ENCODE peak calls at places on chromosomes 7 and 10, in six cellular contexts. L is IMR-90, B is H9, U is neuronal stem cell, A is H1, J is mesendoderm. G is an unnamed sample.

GRCh38 chr7:51261117-51261835 is 55.3 kb downstream of the COBL start:
- DNase-seq in B (no peak), J (no peak), A (no peak), U (no peak), L (no peak), G (no peak)

GRCh38 chr10:73971636-73972354 is 26.1 kb upstream of the VCL start:
- DNase-seq in J (no peak), B (no peak), U (no peak), L (no peak), A (no peak), G (no peak)

GRCh38 chr10:23065549-23065948 is 29.8 kb upstream of the MSRB2 start:
- DNase-seq in B (no peak), U (no peak), A (no peak), L (peak; percentile 59), J (no peak), G (no peak)

GRCh38 chr7:135274495-135275268 is 41.0 kb downstream of the STRA8 start:
- DNase-seq in J (peak; percentile 91), U (peak; percentile 69), L (peak; percentile 73), B (peak; percentile 82), A (peak; percentile 71), G (peak; percentile 73)

GRCh38 chr10:60139798-60140566 is 233.6 kb upstream of the CCDC6 start:
- DNase-seq in L (peak; percentile 72), J (peak; percentile 93), B (peak; percentile 34), A (no peak), U (peak; percentile 33), G (peak; percentile 90)

GRCh38 chr10:104333037-104333727 is 5.1 kb downstream of the ITPRIP start:
- DNase-seq in L (no peak), U (no peak), B (no peak), J (peak; percentile 76), A (no peak), G (no peak)

GRCh38 chr7:94374231-94374630 is 20.5 kb upstream of the COL1A2 start:
- DNase-seq in U (no peak), L (peak; percentile 93), J (peak; percentile 87), A (no peak), B (peak; percentile 50), G (peak; percentile 88)

GRCh38 chr10:12703813-12704212 is 297.7 kb downstream of the CCDC3 start:
- DNase-seq in A (no peak), U (no peak), J (no peak), B (no peak), L (peak; percentile 87), G (peak; percentile 63)

GRCh38 chr7:55140221-55140980 is 121.6 kb downstream of the EGFR start:
- DNase-seq in B (no peak), U (no peak), L (peak; percentile 86), A (no peak), J (no peak), G (peak; percentile 91)

GRCh38 chr10:121450247-121450646 is 148.0 kb downstream of the FGFR2 start:
- DNase-seq in L (no peak), U (no peak), A (no peak), B (no peak), J (peak; percentile 76), G (no peak)

GRCh38 chr10:85407093-85407492 is 959.5 kb downstream of the GRID1 start:
- DNase-seq in J (peak; percentile 57), L (no peak), B (peak; percentile 33), A (no peak), U (no peak), G (no peak)

GRCh38 chr10:112209534-112210200 is 26.1 kb upstream of the GPAM start:
- DNase-seq in A (no peak), U (no peak), B (no peak), L (no peak), J (no peak), G (peak; percentile 17)

GRCh38 chr7:70116244-70116643 is 518.0 kb downstream of the AUTS2 start:
- DNase-seq in A (no peak), L (no peak), B (no peak), J (no peak), U (no peak), G (no peak)

GRCh38 chr7:70113078-70113477 is 514.8 kb downstream of the AUTS2 start:
- DNase-seq in J (no peak), U (no peak), B (no peak), L (no peak), A (no peak), G (no peak)

GRCh38 chr7:70116867-70117266 is 518.6 kb downstream of the AUTS2 start:
- DNase-seq in U (no peak), J (no peak), B (no peak), A (no peak), L (no peak), G (no peak)

GRCh38 chr7:70113543-70113942 is 515.3 kb downstream of the AUTS2 start:
- DNase-seq in U (no peak), A (no peak), B (no peak), J (no peak), L (no peak), G (no peak)

GRCh38 chr7:70114854-70115253 is 516.6 kb downstream of the AUTS2 start:
- DNase-seq in J (no peak), U (no peak), B (no peak), L (no peak), A (no peak), G (no peak)
- H3K4ac ChIP-seq in J (no peak overlapping the region), U (no peak overlapping the region), B (no peak overlapping the region), L (no peak overlapping the region), A (no peak overlapping the region), G (no peak overlapping the region)

GRCh38 chr7:47634273-47634672 is 52.4 kb upstream of the TNS3 start:
- DNase-seq in J (no peak), A (no peak), U (no peak), B (no peak), L (peak; percentile 78), G (no peak)
- H3K4ac ChIP-seq in J (no peak overlapping the region), A (no peak overlapping the region), U (no peak overlapping the region), B (no peak overlapping the region), L (peak overlapping the region; percentile 65), G (peak overlapping the region; percentile 69)

DNA sequence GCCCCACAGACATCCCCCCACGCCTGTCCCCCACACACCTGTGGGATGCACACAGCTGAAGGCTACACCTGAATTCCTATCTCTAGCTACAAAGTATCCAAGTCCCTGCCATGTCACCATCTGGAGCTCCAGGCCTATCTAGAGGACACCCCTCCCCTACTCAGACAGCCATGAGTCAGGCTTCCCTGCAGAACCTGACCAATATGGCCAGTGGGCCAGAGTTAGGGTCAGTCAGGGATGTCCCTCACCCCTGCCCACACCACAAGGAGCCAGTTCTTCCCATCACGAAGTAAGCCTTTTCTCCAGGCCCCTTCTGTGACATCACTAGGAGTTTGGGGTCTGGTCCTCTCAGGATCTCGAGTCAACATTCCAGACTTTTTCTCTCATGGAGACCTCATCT is 10.6 kb upstream of the SLC18A3 start:
- DNase-seq in J (no peak), U (no peak), A (no peak), B (no peak), L (no peak), G (no peak)
- H3K4ac ChIP-seq in J (no peak overlapping the region), U (no peak overlapping the region), A (no peak overlapping the region), B (no peak overlapping the region), L (no peak overlapping the region), G (no peak overlapping the region)

DNA sequence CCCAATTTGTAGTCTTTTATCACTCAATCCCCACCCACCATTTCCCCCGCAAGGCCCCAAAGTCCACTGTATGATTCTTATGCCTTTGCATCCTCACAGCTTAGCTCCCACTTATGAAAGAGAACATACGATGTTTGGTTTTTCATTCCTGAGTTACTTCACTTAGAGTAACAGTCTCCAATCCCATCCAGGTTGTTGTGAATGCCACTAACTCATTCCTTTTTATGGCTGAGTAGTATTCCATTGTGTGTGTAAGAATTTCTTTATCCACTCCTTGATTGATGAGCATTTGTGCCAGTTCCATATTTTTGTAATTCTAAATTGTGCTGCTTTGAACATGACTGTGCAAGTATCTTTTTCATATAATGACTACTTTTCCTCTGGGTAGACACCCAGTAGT is 152.7 kb downstream of the JMJD1C start:
- DNase-seq in J (no peak), L (no peak), B (no peak), U (no peak), A (no peak), G (no peak)
- H3K4ac ChIP-seq in J (no peak overlapping the region), L (no peak overlapping the region), B (no peak overlapping the region), U (no peak overlapping the region), A (no peak overlapping the region), G (no peak overlapping the region)

GRCh38 chr7:40757097-40757496 is 622.3 kb downstream of the SUGCT start:
- DNase-seq in A (no peak), B (no peak), L (no peak), J (peak; percentile 86), U (no peak), G (no peak)
- H3K4ac ChIP-seq in A (no peak overlapping the region), B (no peak overlapping the region), L (no peak overlapping the region), J (no peak overlapping the region), U (no peak overlapping the region), G (no peak overlapping the region)

G was measured in mesenchymal stem cell.